ENCODE peak calls at places on chromosomes 7 and 10, in eight cellular contexts. One of them, this sample, is unnamed.

GRCh38 chr7:26385240-26385639 is 93.6 kb downstream of the SNX10 start:
- DNase-seq in astrocyte of the spinal cord: no peak
- DNase-seq in ascending aorta: no peak
- DNase-seq in Karpas-422: no peak
- DNase-seq in tibial artery: no peak
- DNase-seq in choroid plexus epithelial cell: no peak
- DNase-seq in AG04449: no peak
- DNase-seq in body of pancreas: no peak
- DNase-seq in this sample: no peak

GRCh38 chr7:141460781-141461715 is 90.2 kb upstream of the AGK start:
- DNase-seq in astrocyte of the spinal cord: peak
- DNase-seq in ascending aorta: no peak
- DNase-seq in Karpas-422: no peak
- DNase-seq in tibial artery: no peak
- DNase-seq in choroid plexus epithelial cell: no peak
- DNase-seq in AG04449: no peak
- DNase-seq in body of pancreas: no peak
- DNase-seq in this sample: peak

GRCh38 chr10:90642136-90642535 is 215.7 kb downstream of the HTR7 start:
- DNase-seq in astrocyte of the spinal cord: peak
- DNase-seq in ascending aorta: no peak
- DNase-seq in Karpas-422: no peak
- DNase-seq in tibial artery: no peak
- DNase-seq in choroid plexus epithelial cell: peak
- DNase-seq in AG04449: no peak
- DNase-seq in body of pancreas: no peak
- DNase-seq in this sample: no peak

GRCh38 chr10:22325272-22325947 is 4.5 kb downstream of the BMI1 start:
- DNase-seq in astrocyte of the spinal cord: peak
- DNase-seq in ascending aorta: no peak
- DNase-seq in Karpas-422: peak
- DNase-seq in tibial artery: peak
- DNase-seq in choroid plexus epithelial cell: peak
- DNase-seq in AG04449: no peak
- DNase-seq in body of pancreas: peak
- DNase-seq in this sample: no peak

GRCh38 chr7:155457544-155458316 is at the start of gene EN2:
- DNase-seq in astrocyte of the spinal cord: no peak
- DNase-seq in ascending aorta: no peak
- DNase-seq in Karpas-422: no peak
- DNase-seq in tibial artery: no peak
- DNase-seq in choroid plexus epithelial cell: peak
- DNase-seq in AG04449: no peak
- DNase-seq in body of pancreas: no peak
- DNase-seq in this sample: no peak

GRCh38 chr10:54469587-54470323 is 331.3 kb downstream of the PCDH15 start:
- DNase-seq in astrocyte of the spinal cord: no peak
- DNase-seq in ascending aorta: no peak
- DNase-seq in Karpas-422: no peak
- DNase-seq in tibial artery: no peak
- DNase-seq in choroid plexus epithelial cell: no peak
- DNase-seq in AG04449: no peak
- DNase-seq in body of pancreas: no peak
- DNase-seq in this sample: no peak

GRCh38 chr7:49852619-49853462 is 79.4 kb downstream of the VWC2 start:
- DNase-seq in astrocyte of the spinal cord: peak
- DNase-seq in ascending aorta: no peak
- DNase-seq in Karpas-422: peak
- DNase-seq in tibial artery: no peak
- DNase-seq in choroid plexus epithelial cell: peak
- DNase-seq in AG04449: no peak
- DNase-seq in body of pancreas: peak
- DNase-seq in this sample: peak

GRCh38 chr7:39510738-39511372 is 55.3 kb upstream of the YAE1 start:
- DNase-seq in astrocyte of the spinal cord: peak
- DNase-seq in ascending aorta: no peak
- DNase-seq in Karpas-422: no peak
- DNase-seq in tibial artery: no peak
- DNase-seq in choroid plexus epithelial cell: peak
- DNase-seq in AG04449: peak
- DNase-seq in body of pancreas: no peak
- DNase-seq in this sample: peak

GRCh38 chr7:6106140-6106904 is 75.1 kb downstream of the ANKRD61 start:
- DNase-seq in astrocyte of the spinal cord: peak
- DNase-seq in ascending aorta: no peak
- DNase-seq in Karpas-422: peak
- DNase-seq in tibial artery: no peak
- DNase-seq in choroid plexus epithelial cell: peak
- DNase-seq in AG04449: no peak
- DNase-seq in body of pancreas: peak
- DNase-seq in this sample: no peak

GRCh38 chr10:56622335-56622973 is 261.4 kb upstream of the ZWINT start:
- DNase-seq in astrocyte of the spinal cord: no peak
- DNase-seq in ascending aorta: no peak
- DNase-seq in Karpas-422: no peak
- DNase-seq in tibial artery: no peak
- DNase-seq in choroid plexus epithelial cell: no peak
- DNase-seq in AG04449: no peak
- DNase-seq in body of pancreas: no peak
- DNase-seq in this sample: no peak
- H3K4me3 ChIP-seq in astrocyte of the spinal cord: no peak
- H3K4me3 ChIP-seq in ascending aorta: peak
- H3K4me3 ChIP-seq in Karpas-422: peak
- H3K4me3 ChIP-seq in tibial artery: no peak
- H3K4me3 ChIP-seq in choroid plexus epithelial cell: no peak
- H3K4me3 ChIP-seq in AG04449: no peak
- H3K4me3 ChIP-seq in body of pancreas: no peak
- H3K4me3 ChIP-seq in this sample: no peak

GRCh38 chr7:19112290-19113000 is 5.0 kb downstream of the TWIST1 start:
- DNase-seq in astrocyte of the spinal cord: peak
- DNase-seq in ascending aorta: no peak
- DNase-seq in Karpas-422: no peak
- DNase-seq in tibial artery: no peak
- DNase-seq in choroid plexus epithelial cell: peak
- DNase-seq in AG04449: peak
- DNase-seq in body of pancreas: no peak
- DNase-seq in this sample: no peak
- H3K4me3 ChIP-seq in astrocyte of the spinal cord: peak
- H3K4me3 ChIP-seq in ascending aorta: peak
- H3K4me3 ChIP-seq in Karpas-422: no peak
- H3K4me3 ChIP-seq in tibial artery: peak
- H3K4me3 ChIP-seq in choroid plexus epithelial cell: peak
- H3K4me3 ChIP-seq in AG04449: peak
- H3K4me3 ChIP-seq in body of pancreas: no peak
- H3K4me3 ChIP-seq in this sample: no peak

DNA sequence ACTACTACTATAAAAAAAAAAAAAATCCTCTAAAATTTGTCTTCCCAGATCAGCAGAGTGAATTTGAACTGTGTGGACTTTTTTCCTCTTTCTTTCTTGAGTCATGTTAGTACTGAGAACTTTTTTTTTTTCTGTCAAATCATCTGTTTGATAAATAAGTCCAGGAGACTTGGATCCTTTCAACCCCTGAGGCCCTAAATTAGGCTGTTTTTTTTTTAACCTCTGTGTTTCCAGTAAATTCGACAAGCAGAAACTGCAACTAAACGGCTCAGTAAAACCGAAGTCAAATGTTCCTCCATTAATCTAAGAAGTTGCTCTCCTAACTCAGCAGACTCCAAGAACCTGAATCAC is 2.7 kb downstream of the MAP3K8 start:
- DNase-seq in astrocyte of the spinal cord: peak
- DNase-seq in ascending aorta: no peak
- DNase-seq in Karpas-422: no peak
- DNase-seq in tibial artery: no peak
- DNase-seq in choroid plexus epithelial cell: peak
- DNase-seq in AG04449: no peak
- DNase-seq in body of pancreas: no peak
- DNase-seq in this sample: no peak
- H3K4me3 ChIP-seq in astrocyte of the spinal cord: peak
- H3K4me3 ChIP-seq in ascending aorta: peak
- H3K4me3 ChIP-seq in Karpas-422: peak
- H3K4me3 ChIP-seq in tibial artery: peak
- H3K4me3 ChIP-seq in choroid plexus epithelial cell: peak
- H3K4me3 ChIP-seq in AG04449: peak
- H3K4me3 ChIP-seq in body of pancreas: no peak
- H3K4me3 ChIP-seq in this sample: peak

GRCh38 chr7:149773446-149774236 is at the start of gene ZNF467:
- DNase-seq in astrocyte of the spinal cord: no peak
- DNase-seq in ascending aorta: no peak
- DNase-seq in Karpas-422: no peak
- DNase-seq in tibial artery: peak
- DNase-seq in choroid plexus epithelial cell: peak
- DNase-seq in AG04449: no peak
- DNase-seq in body of pancreas: peak
- DNase-seq in this sample: no peak
- H3K4me3 ChIP-seq in astrocyte of the spinal cord: peak
- H3K4me3 ChIP-seq in ascending aorta: peak
- H3K4me3 ChIP-seq in Karpas-422: peak
- H3K4me3 ChIP-seq in tibial artery: peak
- H3K4me3 ChIP-seq in choroid plexus epithelial cell: peak
- H3K4me3 ChIP-seq in AG04449: peak
- H3K4me3 ChIP-seq in body of pancreas: peak
- H3K4me3 ChIP-seq in this sample: peak

GRCh38 chr7:127886248-127886647 is 145.0 kb downstream of the LRRC4 start:
- DNase-seq in astrocyte of the spinal cord: no peak
- DNase-seq in ascending aorta: no peak
- DNase-seq in Karpas-422: no peak
- DNase-seq in tibial artery: no peak
- DNase-seq in choroid plexus epithelial cell: no peak
- DNase-seq in AG04449: no peak
- DNase-seq in body of pancreas: no peak
- DNase-seq in this sample: no peak
- H3K4me3 ChIP-seq in astrocyte of the spinal cord: no peak
- H3K4me3 ChIP-seq in ascending aorta: no peak
- H3K4me3 ChIP-seq in Karpas-422: no peak
- H3K4me3 ChIP-seq in tibial artery: no peak
- H3K4me3 ChIP-seq in choroid plexus epithelial cell: no peak
- H3K4me3 ChIP-seq in AG04449: no peak
- H3K4me3 ChIP-seq in body of pancreas: no peak
- H3K4me3 ChIP-seq in this sample: no peak

GRCh38 chr7:99938296-99938695 is 8.9 kb upstream of the GJC3 start:
- DNase-seq in astrocyte of the spinal cord: no peak
- DNase-seq in ascending aorta: no peak
- DNase-seq in Karpas-422: no peak
- DNase-seq in tibial artery: no peak
- DNase-seq in choroid plexus epithelial cell: no peak
- DNase-seq in AG04449: no peak
- DNase-seq in body of pancreas: no peak
- DNase-seq in this sample: no peak
- H3K4me3 ChIP-seq in astrocyte of the spinal cord: no peak
- H3K4me3 ChIP-seq in ascending aorta: no peak
- H3K4me3 ChIP-seq in Karpas-422: no peak
- H3K4me3 ChIP-seq in tibial artery: no peak
- H3K4me3 ChIP-seq in choroid plexus epithelial cell: no peak
- H3K4me3 ChIP-seq in AG04449: no peak
- H3K4me3 ChIP-seq in body of pancreas: no peak
- H3K4me3 ChIP-seq in this sample: no peak

DNA sequence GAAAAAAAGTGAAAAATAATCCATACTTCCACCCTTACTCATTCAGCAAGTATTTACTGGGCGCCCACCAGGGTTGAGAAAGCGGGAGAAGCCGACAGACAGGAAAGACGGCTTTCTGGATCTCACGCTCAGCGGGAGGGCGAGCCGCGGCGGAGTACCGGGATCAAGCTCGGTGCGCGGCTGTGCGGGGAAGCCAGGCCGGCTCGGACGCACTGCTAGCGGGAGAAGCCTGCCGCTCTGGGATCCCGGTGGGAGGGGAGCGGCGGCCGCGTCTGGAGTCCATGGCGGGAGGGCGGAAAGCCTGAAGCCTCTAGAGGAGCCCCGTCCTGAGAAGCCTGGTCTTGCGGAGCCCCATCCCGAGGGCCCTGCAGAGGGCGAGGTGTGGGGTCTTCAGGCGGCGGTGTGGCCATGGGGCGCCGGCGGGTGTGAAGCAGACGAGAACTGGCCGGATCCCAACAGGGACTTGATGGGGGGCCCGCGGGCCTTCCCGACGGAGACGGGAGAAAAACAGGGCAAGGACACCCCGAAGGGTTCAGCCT is 82.9 kb downstream of the VIPR2 start:
- DNase-seq in astrocyte of the spinal cord: no peak
- DNase-seq in ascending aorta: no peak
- DNase-seq in Karpas-422: no peak
- DNase-seq in tibial artery: no peak
- DNase-seq in choroid plexus epithelial cell: peak
- DNase-seq in AG04449: no peak
- DNase-seq in body of pancreas: no peak
- DNase-seq in this sample: no peak
- H3K4me3 ChIP-seq in astrocyte of the spinal cord: no peak
- H3K4me3 ChIP-seq in ascending aorta: peak
- H3K4me3 ChIP-seq in Karpas-422: no peak
- H3K4me3 ChIP-seq in tibial artery: peak
- H3K4me3 ChIP-seq in choroid plexus epithelial cell: no peak
- H3K4me3 ChIP-seq in AG04449: no peak
- H3K4me3 ChIP-seq in body of pancreas: no peak
- H3K4me3 ChIP-seq in this sample: no peak

GRCh38 chr7:157612664-157613561 is 276.1 kb downstream of the DNAJB6 start:
- DNase-seq in astrocyte of the spinal cord: peak
- DNase-seq in ascending aorta: no peak
- DNase-seq in Karpas-422: no peak
- DNase-seq in tibial artery: peak
- DNase-seq in choroid plexus epithelial cell: peak
- DNase-seq in AG04449: no peak
- DNase-seq in body of pancreas: peak
- DNase-seq in this sample: no peak
- H3K4me3 ChIP-seq in astrocyte of the spinal cord: peak
- H3K4me3 ChIP-seq in ascending aorta: peak
- H3K4me3 ChIP-seq in Karpas-422: no peak
- H3K4me3 ChIP-seq in tibial artery: peak
- H3K4me3 ChIP-seq in choroid plexus epithelial cell: peak
- H3K4me3 ChIP-seq in AG04449: no peak
- H3K4me3 ChIP-seq in body of pancreas: peak
- H3K4me3 ChIP-seq in this sample: no peak